ENCODE peak calls at places on chromosome 9, in five cellular contexts. R is heart left ventricle, D is IMR-90, T is adrenal gland, X is left ventricle myocardium inferior. A is an unnamed sample.

GRCh38 chr9:105127863-105128220 is 116.6 kb upstream of the SLC44A1 start:
- DNase-seq in R (no peak), D (peak; percentile 25), T (no peak), X (no peak), A (peak; percentile 48)

GRCh38 chr9:112012026-112012902 is 115.7 kb downstream of the UGCG start:
- DNase-seq in R (peak; percentile 77), D (peak; percentile 95), T (peak; percentile 92), X (peak; percentile 28), A (peak; percentile 94)

GRCh38 chr9:23674016-23674585 is 151.9 kb downstream of the ELAVL2 start:
- DNase-seq in R (no peak), D (no peak), T (no peak), X (no peak), A (no peak)

GRCh38 chr9:121281614-121282291 is 13.8 kb downstream of the GSN start:
- DNase-seq in R (peak; percentile 92), D (peak; percentile 65), T (peak; percentile 95), X (peak; percentile 91), A (no peak)

GRCh38 chr9:126763130-126763764 is 41.6 kb upstream of the ZBTB43 start:
- DNase-seq in R (no peak), D (no peak), T (no peak), X (no peak), A (no peak)

GRCh38 chr9:33161589-33162132 is 5.5 kb downstream of the B4GALT1 start:
- DNase-seq in R (no peak), D (no peak), T (no peak), X (no peak), A (no peak)

GRCh38 chr9:126613656-126614055 is at the start of gene LMX1B:
- DNase-seq in R (peak; percentile 61), D (peak; percentile 17), T (no peak), X (peak; percentile 72), A (no peak)

GRCh38 chr9:15873573-15874177 is 320.8 kb downstream of the CCDC171 start:
- DNase-seq in R (no peak), D (peak; percentile 74), T (no peak), X (no peak), A (no peak)

GRCh38 chr9:76593011-76593347 is 134.0 kb downstream of the GCNT1 start:
- DNase-seq in R (no peak), D (no peak), T (no peak), X (no peak), A (no peak)

GRCh38 chr9:6449645-6450044 is 36.6 kb downstream of the UHRF2 start:
- DNase-seq in R (no peak), D (no peak), T (no peak), X (no peak), A (no peak)

GRCh38 chr9:95874303-95874988 is 1.0 kb upstream of the ERCC6L2 start:
- DNase-seq in R (no peak), D (peak; percentile 7), T (no peak), X (no peak), A (peak; percentile 31)

GRCh38 chr9:29214702-29215248 is 1641.5 kb upstream of the C9orf72 start:
- DNase-seq in R (no peak), D (no peak), T (no peak), X (no peak), A (no peak)

GRCh38 chr9:118652258-118652657 is 717.0 kb downstream of the BRINP1 start:
- DNase-seq in R (no peak), D (no peak), T (no peak), X (no peak), A (no peak)

DNA sequence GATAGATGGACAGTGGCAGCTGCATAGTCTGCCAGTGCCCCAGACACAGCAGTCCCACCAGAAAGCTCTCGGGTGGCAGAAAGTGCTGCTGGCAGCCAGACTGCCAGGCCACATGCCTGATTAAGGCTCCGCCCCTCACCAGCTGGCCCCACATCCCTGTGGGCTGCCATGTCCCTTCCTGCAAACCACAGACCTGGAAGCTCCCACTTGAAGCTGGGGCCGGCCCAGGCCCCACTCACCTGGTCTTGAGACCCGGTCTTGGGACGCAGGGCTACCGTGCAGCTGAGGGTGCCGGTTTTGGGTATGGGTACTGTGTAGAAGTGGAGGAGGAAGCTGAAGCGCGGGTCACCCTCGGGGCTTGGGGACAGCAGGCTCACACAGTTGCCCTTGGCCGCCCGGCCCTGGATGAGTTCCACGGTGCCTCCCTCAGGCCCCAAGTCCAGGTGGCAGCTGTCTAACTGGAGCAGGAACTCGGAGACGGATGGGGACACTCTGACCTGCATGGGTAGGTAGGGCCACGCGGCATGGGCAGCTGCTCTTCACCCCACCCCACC is 15.3 kb downstream of the FPGS start:
- DNase-seq in R (no peak), D (no peak), T (no peak), X (no peak), A (no peak)
- H3K27ac ChIP-seq in R (peak overlapping the region; percentile 37), D (no peak overlapping the region), T (no peak overlapping the region), X (peak overlapping the region; percentile 50), A (no peak overlapping the region)

DNA sequence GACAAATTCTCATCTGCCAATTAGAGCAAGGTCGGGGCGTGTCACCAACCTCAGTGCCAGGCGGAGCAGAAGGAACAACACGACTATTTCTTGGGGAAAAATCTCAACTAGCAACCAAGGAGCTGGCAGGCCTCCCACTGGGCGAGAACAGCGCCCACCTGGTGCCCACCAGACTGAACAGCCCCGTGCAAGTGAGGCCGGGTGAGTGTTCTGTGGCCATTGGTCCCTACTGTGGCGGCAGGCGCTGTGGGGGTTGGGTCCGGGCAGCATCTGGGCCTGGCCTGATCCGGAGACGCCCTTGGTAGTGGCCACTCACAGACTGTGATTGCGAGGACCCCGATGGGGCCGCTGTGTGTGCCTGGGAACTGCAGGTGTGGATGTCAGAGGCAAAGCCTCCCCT is 11.5 kb downstream of the NOTCH1 start:
- DNase-seq in R (no peak), D (no peak), T (no peak), X (no peak), A (no peak)
- H3K4me1 ChIP-seq in R (peaks cover 92% of the 10 kb centered on the region), D (peaks cover 2% of the 10 kb centered on the region), T (peaks cover 44% of the 10 kb centered on the region), X (peaks cover 93% of the 10 kb centered on the region), A (no peaks in the 10 kb centered on the region)

GRCh38 chr9:109320734-109321448 is at the start of gene EPB41L4B:
- DNase-seq in R (peak; percentile 83), D (peak; percentile 69), T (peak; percentile 96), X (peak; percentile 84), A (peak; percentile 80)
- H3K4me3 ChIP-seq in R (peak within 1 kb of the TSS; percentile 65), D (peak within 1 kb of the TSS; percentile 45), T (no peak within 1 kb of the TSS), X (peak within 1 kb of the TSS; percentile 70), A (peak within 1 kb of the TSS; percentile 55)

DNA sequence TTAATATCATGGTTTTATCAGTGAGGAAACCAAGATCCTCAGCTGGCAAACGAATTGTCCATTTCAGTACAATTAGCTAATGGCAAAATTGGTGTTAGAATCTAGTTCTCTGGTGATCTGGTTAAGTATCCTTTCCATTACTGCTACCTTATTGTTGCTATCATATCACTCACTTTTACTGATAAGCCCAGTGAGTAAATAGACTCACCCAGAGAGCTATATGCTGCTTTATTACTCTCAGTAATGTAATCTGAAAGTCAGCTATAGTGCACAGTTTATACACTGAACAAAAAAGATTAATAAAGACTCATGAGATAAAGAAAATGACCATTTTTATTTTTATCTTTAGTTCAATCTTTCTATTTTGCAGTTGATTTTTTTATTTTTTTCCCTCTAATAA is 95.0 kb downstream of the DMAC1 start:
- DNase-seq in R (no peak), D (no peak), T (no peak), X (no peak), A (no peak)
- H3K27ac ChIP-seq in R (no peak overlapping the region), D (no peak overlapping the region), T (no peak overlapping the region), X (no peak overlapping the region), A (no peak overlapping the region)

GRCh38 chr9:88917375-88917774 is 73.9 kb upstream of the S1PR3 start:
- DNase-seq in R (no peak), D (no peak), T (no peak), X (no peak), A (no peak)

GRCh38 chr9:88915916-88916315 is 75.4 kb upstream of the S1PR3 start:
- DNase-seq in R (no peak), D (no peak), T (no peak), X (no peak), A (no peak)

GRCh38 chr9:88920645-88921044 is 70.6 kb upstream of the S1PR3 start:
- DNase-seq in R (no peak), D (no peak), T (no peak), X (no peak), A (peak; percentile 2)

GRCh38 chr9:88922091-88922490 is 69.2 kb upstream of the S1PR3 start:
- DNase-seq in R (no peak), D (no peak), T (no peak), X (no peak), A (no peak)

DNA sequence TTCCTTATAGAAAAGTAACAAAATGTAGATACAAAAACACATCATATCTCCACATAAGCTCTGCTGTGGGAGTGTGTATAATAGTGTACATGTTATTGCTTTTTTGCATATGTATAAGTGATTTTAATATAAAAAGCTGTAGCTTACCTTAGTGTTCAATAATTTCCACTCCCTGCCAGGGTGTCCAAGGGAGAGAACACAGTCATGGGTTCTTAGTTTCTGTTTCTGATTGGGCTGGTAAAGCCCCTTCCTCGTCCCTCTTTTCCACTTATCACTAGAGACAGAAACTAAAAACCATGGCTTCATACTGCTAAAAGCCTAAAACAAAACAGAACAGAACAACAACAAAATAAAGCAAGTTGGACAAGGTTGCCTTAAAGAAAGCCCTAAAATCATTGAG is 74.4 kb upstream of the S1PR3 start:
- DNase-seq in R (no peak), D (no peak), T (no peak), X (no peak), A (no peak)
- H3K4me1 ChIP-seq in R (no peaks in the 10 kb centered on the region), D (no peaks in the 10 kb centered on the region), T (no peaks in the 10 kb centered on the region), X (peaks cover 7% of the 10 kb centered on the region), A (peaks cover 16% of the 10 kb centered on the region)